ENCODE peak calls at places on chromosome 11, in eight cellular contexts. J is uterus, E is hepatocyte, I is upper lobe of right lung, T is spleen, G is AG09309, C is foreskin fibroblast, K is colonic mucosa. W is an unnamed sample.

GRCh38 chr11:29318134-29318845 is 698.5 kb downstream of the KCNA4 start:
- DNase-seq in J (no peak), E (no peak), I (no peak), T (no peak), G (no peak), C (peak), K (no peak), W (peak)

GRCh38 chr11:107928767-107929507 is 689 bp downstream of the RAB39A start:
- DNase-seq in J (no peak), E (peak), I (no peak), T (peak), G (no peak), C (no peak), K (peak), W (no peak)

GRCh38 chr11:19772480-19772879 is 59.8 kb downstream of the NAV2 start:
- DNase-seq in J (no peak), E (no peak), I (no peak), T (no peak), G (no peak), C (no peak), K (no peak), W (no peak)

GRCh38 chr11:86037743-86038142 is 31.1 kb downstream of the PICALM start:
- DNase-seq in J (no peak), E (no peak), I (no peak), T (no peak), G (no peak), C (no peak), K (no peak), W (no peak)

GRCh38 chr11:36684840-36685800 is 87.1 kb upstream of the RAG2 start:
- DNase-seq in J (no peak), E (no peak), I (no peak), T (no peak), G (no peak), C (no peak), K (no peak), W (no peak)

GRCh38 chr11:10454902-10455631 is at the start of gene AMPD3:
- DNase-seq in J (peak), E (peak), I (no peak), T (peak), G (peak), C (peak), K (no peak), W (peak)

GRCh38 chr11:112221263-112221835 is 4.9 kb upstream of the PTS start:
- DNase-seq in J (no peak), E (no peak), I (no peak), T (no peak), G (no peak), C (no peak), K (no peak), W (peak)

GRCh38 chr11:113241190-113242051 is 73.0 kb upstream of the TTC12 start:
- DNase-seq in J (no peak), E (no peak), I (no peak), T (no peak), G (no peak), C (peak), K (no peak), W (no peak)

GRCh38 chr11:27616711-27617110 is 83.5 kb downstream of the BDNF start:
- DNase-seq in J (no peak), E (no peak), I (no peak), T (no peak), G (no peak), C (no peak), K (no peak), W (no peak)

GRCh38 chr11:82945682-82946081 is 44.1 kb downstream of the DDIAS start:
- DNase-seq in J (no peak), E (no peak), I (no peak), T (no peak), G (no peak), C (no peak), K (no peak), W (no peak)
- H3K4me3 ChIP-seq in J (no peak), E (no peak), I (no peak), T (no peak), G (no peak), C (no peak), K (no peak), W (no peak)

GRCh38 chr11:57422669-57423068 is 4.3 kb downstream of the SLC43A3 start:
- DNase-seq in J (no peak), E (no peak), I (no peak), T (no peak), G (no peak), C (no peak), K (no peak), W (no peak)
- TF ChIP-seq CTCF in J (no peak), E (no peak), I (no peak), T (no peak), G (no peak), C (no peak), K (no peak), W (no peak)

GRCh38 chr11:1748467-1749019 is 1.9 kb downstream of the IFITM10 start:
- DNase-seq in J (no peak), E (no peak), I (peak), T (peak), G (no peak), C (no peak), K (no peak), W (no peak)
- H3K4me3 ChIP-seq in J (no peak), E (peak), I (peak), T (peak), G (peak), C (peak), K (no peak), W (peak)

DNA sequence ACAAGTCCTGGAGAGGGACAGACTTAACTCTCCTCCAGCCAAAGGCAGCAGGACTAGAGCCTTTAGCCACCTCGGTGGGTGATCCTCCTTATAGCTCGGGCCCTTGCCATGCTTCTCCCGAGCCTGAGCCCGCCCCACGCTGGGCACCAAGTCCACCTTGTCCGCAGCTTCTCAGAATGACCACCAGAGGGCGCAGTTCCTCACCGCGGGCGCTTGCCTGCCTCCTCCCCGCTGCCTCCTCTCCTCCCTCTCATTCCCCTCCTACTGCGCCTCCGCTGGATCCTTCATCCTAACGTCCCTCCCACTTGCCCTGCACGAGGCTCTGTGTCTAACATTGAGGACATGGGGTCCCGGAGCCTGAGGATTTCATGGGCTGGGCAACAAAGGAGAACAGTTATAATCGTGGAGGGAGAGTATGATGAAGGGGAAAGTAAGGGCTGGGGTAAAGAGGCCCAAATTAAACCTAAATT is 11.3 kb upstream of the MOGAT2 start:
- DNase-seq in J (peak), E (peak), I (peak), T (peak), G (peak), C (peak), K (peak), W (peak)
- TF ChIP-seq CTCF in J (peak), E (peak), I (peak), T (peak), G (peak), C (peak), K (peak), W (peak)

GRCh38 chr11:14972581-14973490 is 685 bp upstream of the CALCA start:
- DNase-seq in J (no peak), E (no peak), I (no peak), T (no peak), G (no peak), C (peak), K (no peak), W (no peak)
- H3K4me3 ChIP-seq in J (no peak), E (no peak), I (no peak), T (peak), G (no peak), C (no peak), K (no peak), W (no peak)